ENCODE peak calls at places on chromosomes 7 and 10, in nine cellular contexts. K, G, B, E, U, D, S, I and P are unnamed samples.

GRCh38 chr10:33612551-33612950 is 278.1 kb upstream of the NRP1 start:
- DNase-seq in K (peak; percentile 75), G (no peak), B (no peak), E (no peak), U (no peak), D (no peak), S (no peak), I (no peak), P (no peak)

GRCh38 chr10:23195846-23196200 is 3.7 kb downstream of the PTF1A start:
- DNase-seq in K (no peak), G (no peak), B (no peak), E (no peak), U (no peak), D (no peak), S (no peak), I (no peak), P (no peak)

GRCh38 chr7:140182917-140183316 is 6.1 kb upstream of the KDM7A start:
- DNase-seq in K (no peak), G (no peak), B (no peak), E (no peak), U (no peak), D (no peak), S (no peak), I (no peak), P (no peak)

GRCh38 chr10:12333382-12334185 is 15.8 kb upstream of the CAMK1D start:
- DNase-seq in K (peak; percentile 90), G (peak; percentile 98), B (peak; percentile 78), E (peak; percentile 54), U (peak; percentile 48), D (peak; percentile 77), S (peak; percentile 42), I (no peak), P (peak; percentile 68)

GRCh38 chr7:106223156-106223555 is 61.6 kb downstream of the NAMPT start:
- DNase-seq in K (no peak), G (no peak), B (no peak), E (no peak), U (no peak), D (no peak), S (no peak), I (no peak), P (no peak)

GRCh38 chr7:41910916-41911315 is 208.0 kb upstream of the INHBA start:
- DNase-seq in K (peak; percentile 42), G (no peak), B (no peak), E (no peak), U (no peak), D (no peak), S (no peak), I (no peak), P (no peak)

GRCh38 chr10:79378647-79379511 is 31.6 kb downstream of the PPIF start:
- DNase-seq in K (no peak), G (no peak), B (no peak), E (no peak), U (no peak), D (peak; percentile 34), S (no peak), I (peak; percentile 94), P (no peak)

GRCh38 chr7:78450754-78451153 is 652.2 kb downstream of the PHTF2 start:
- DNase-seq in K (no peak), G (no peak), B (no peak), E (no peak), U (no peak), D (no peak), S (no peak), I (no peak), P (no peak)

GRCh38 chr10:92387289-92387940 is 96.4 kb downstream of the MARCHF5 start:
- DNase-seq in K (peak; percentile 71), G (peak; percentile 72), B (no peak), E (no peak), U (no peak), D (no peak), S (no peak), I (no peak), P (peak; percentile 36)

GRCh38 chr10:91575044-91575610 is 57.7 kb downstream of the PPP1R3C start:
- DNase-seq in K (no peak), G (no peak), B (no peak), E (no peak), U (no peak), D (no peak), S (no peak), I (no peak), P (no peak)

GRCh38 chr10:84375011-84375410 is 46.6 kb downstream of the CCSER2 start:
- DNase-seq in K (peak; percentile 71), G (peak; percentile 62), B (no peak), E (no peak), U (no peak), D (no peak), S (no peak), I (no peak), P (peak; percentile 29)

GRCh38 chr7:99990417-99990816 is 14.6 kb upstream of the AZGP1 start:
- DNase-seq in K (no peak), G (no peak), B (no peak), E (no peak), U (no peak), D (no peak), S (no peak), I (no peak), P (no peak)

DNA sequence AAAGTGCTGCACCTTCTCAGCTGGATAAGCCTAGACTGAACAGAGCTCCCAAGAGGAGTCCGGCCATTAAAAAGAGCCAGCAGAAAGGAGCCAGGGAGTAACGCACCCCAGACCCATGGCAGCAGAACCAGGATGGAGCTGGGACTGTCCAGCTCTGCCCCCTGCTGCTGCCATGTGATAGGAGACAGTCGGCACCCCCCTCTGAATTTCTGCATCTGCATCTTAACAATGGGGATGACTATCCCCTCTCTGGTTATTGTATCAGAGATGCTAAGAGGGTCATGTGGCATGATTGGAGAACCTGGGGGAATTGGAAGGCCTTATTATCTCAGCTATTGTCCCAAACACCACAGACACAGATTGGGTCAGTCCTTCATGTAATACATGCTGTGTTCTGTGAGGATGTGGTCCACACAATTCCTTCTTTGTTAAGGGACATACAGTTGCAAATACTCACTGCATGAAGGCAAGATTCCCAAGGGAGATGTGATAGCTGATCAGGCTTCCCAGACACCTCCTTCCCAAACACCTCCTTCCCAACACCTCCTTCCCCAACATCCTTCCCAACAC is 29.3 kb downstream of the PLEKHS1 start:
- DNase-seq in K (no peak), G (no peak), B (no peak), E (peak; percentile 6), U (no peak), D (no peak), S (no peak), I (no peak), P (no peak)
- TF ChIP-seq CTCF in K (no peak), G (no peak), B (no peak), E (no peak), U (peak; percentile 21), D (no peak), S (no peak), I (no peak), P (peak; percentile 12)

DNA sequence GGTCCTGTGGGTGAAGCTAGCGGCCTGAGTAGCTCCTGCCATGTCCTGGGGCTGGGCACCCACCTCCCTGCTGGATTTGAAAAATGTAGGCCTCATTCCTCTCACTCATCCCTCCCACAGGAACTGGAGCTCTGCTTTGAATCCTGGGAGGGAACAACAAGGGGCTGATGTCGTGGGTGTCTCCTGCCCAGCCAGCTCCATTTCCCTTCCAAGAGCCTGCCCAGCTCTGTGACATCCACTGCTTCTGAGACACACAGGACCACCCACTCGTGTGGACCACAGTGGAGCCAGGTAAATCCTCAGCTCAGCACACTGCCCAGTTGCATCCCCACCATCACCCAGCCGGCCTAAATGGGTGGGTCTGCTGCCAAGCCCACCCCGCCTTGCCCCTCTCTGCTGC is 579.2 kb downstream of the GRID1 start:
- DNase-seq in K (no peak), G (no peak), B (no peak), E (no peak), U (no peak), D (no peak), S (no peak), I (no peak), P (no peak)
- H3K4me3 ChIP-seq in K (no peak overlapping the region), G (no peak overlapping the region), B (no peak overlapping the region), E (no peak overlapping the region), U (no peak overlapping the region), D (no peak overlapping the region), S (no peak overlapping the region), I (no peak overlapping the region), P (no peak overlapping the region)

GRCh38 chr10:80571352-80571751 is 33.6 kb downstream of the SH2D4B start:
- DNase-seq in K (no peak), G (no peak), B (no peak), E (peak; percentile 1), U (no peak), D (no peak), S (no peak), I (no peak), P (no peak)

GRCh38 chr10:80569131-80569895 is 31.6 kb downstream of the SH2D4B start:
- DNase-seq in K (no peak), G (no peak), B (no peak), E (peak; percentile 14), U (no peak), D (no peak), S (no peak), I (no peak), P (no peak)

GRCh38 chr10:80568306-80568705 is 30.6 kb downstream of the SH2D4B start:
- DNase-seq in K (no peak), G (no peak), B (no peak), E (peak; percentile 13), U (no peak), D (no peak), S (no peak), I (no peak), P (no peak)

GRCh38 chr10:80567292-80567691 is 29.6 kb downstream of the SH2D4B start:
- DNase-seq in K (no peak), G (no peak), B (no peak), E (no peak), U (no peak), D (no peak), S (no peak), I (no peak), P (no peak)
- TF ChIP-seq CTCF in K (no peak), G (no peak), B (no peak), E (no peak), U (no peak), D (no peak), S (no peak), I (no peak), P (no peak)

GRCh38 chr7:4140933-4141332 is 541.2 kb upstream of the FOXK1 start:
- DNase-seq in K (no peak), G (no peak), B (peak; percentile 10), E (no peak), U (no peak), D (peak; percentile 33), S (no peak), I (no peak), P (no peak)

GRCh38 chr7:4139656-4140320 is 542.3 kb upstream of the FOXK1 start:
- DNase-seq in K (no peak), G (no peak), B (no peak), E (no peak), U (no peak), D (peak; percentile 24), S (no peak), I (no peak), P (no peak)

GRCh38 chr7:4136036-4136435 is 546.1 kb upstream of the FOXK1 start:
- DNase-seq in K (no peak), G (no peak), B (no peak), E (no peak), U (no peak), D (peak; percentile 11), S (no peak), I (no peak), P (no peak)

GRCh38 chr7:4136501-4137110 is 545.5 kb upstream of the FOXK1 start:
- DNase-seq in K (no peak), G (no peak), B (no peak), E (no peak), U (no peak), D (peak; percentile 28), S (no peak), I (no peak), P (no peak)

GRCh38 chr7:4138866-4139265 is 543.2 kb upstream of the FOXK1 start:
- DNase-seq in K (no peak), G (no peak), B (peak; percentile 43), E (no peak), U (no peak), D (peak; percentile 34), S (no peak), I (no peak), P (no peak)
- H3K4me3 ChIP-seq in K (no peak overlapping the region), G (no peak overlapping the region), B (no peak overlapping the region), E (no peak overlapping the region), U (no peak overlapping the region), D (no peak overlapping the region), S (no peak overlapping the region), I (no peak overlapping the region), P (no peak overlapping the region)